ENCODE peak calls at places on chromosomes 4 and X, in five cellular contexts. X, J, N, G and V are unnamed samples.

GRCh38 chr4:48944252-48944651 is 37.7 kb upstream of the OCIAD2 start:
- DNase-seq in X (no peak), J (no peak), N (no peak), G (no peak), V (no peak)

GRCh38 chr4:48203819-48204218 is 65.8 kb downstream of the TEC start:
- DNase-seq in X (no peak), J (no peak), N (no peak), G (no peak), V (no peak)

GRCh38 chrX:151416521-151417048 is 19.6 kb downstream of the VMA21 start:
- DNase-seq in X (no peak), J (no peak), N (no peak), G (no peak), V (no peak)

GRCh38 chrX:40299028-40299479 is 201.3 kb upstream of the BCOR start:
- DNase-seq in X (no peak), J (no peak), N (no peak), G (no peak), V (no peak)

GRCh38 chrX:154516655-154517100 is 646 bp upstream of the FAM3A start:
- DNase-seq in X (no peak), J (no peak), N (no peak), G (no peak), V (no peak)

GRCh38 chrX:54357414-54358377 is at the start of gene WNK3:
- DNase-seq in X (peak; percentile 71), J (peak; percentile 92), N (no peak), G (peak; percentile 73), V (peak; percentile 26)

GRCh38 chrX:1751781-1752180 is 136.9 kb downstream of the ASMT start:
- DNase-seq in X (no peak), J (no peak), N (no peak), G (no peak), V (no peak)

GRCh38 chrX:81301877-81302276 is 100.0 kb downstream of the SH3BGRL start:
- DNase-seq in X (no peak), J (no peak), N (no peak), G (no peak), V (no peak)

GRCh38 chrX:13064599-13065143 is 20.3 kb upstream of the FAM9C start:
- DNase-seq in X (no peak), J (no peak), N (no peak), G (no peak), V (no peak)

GRCh38 chr4:98482847-98483806 is 175.3 kb downstream of the TSPAN5 start:
- DNase-seq in X (no peak), J (no peak), N (no peak), G (no peak), V (peak; percentile 57)

GRCh38 chr4:109826719-109827118 is 1.1 kb upstream of the RRH start:
- DNase-seq in X (no peak), J (no peak), N (no peak), G (no peak), V (no peak)

GRCh38 chrX:17635231-17635630 is 102.1 kb upstream of the SCML1 start:
- DNase-seq in X (no peak), J (no peak), N (no peak), G (no peak), V (no peak)

GRCh38 chrX:24494544-24495113 is 29.5 kb downstream of the PDK3 start:
- DNase-seq in X (no peak), J (no peak), N (no peak), G (no peak), V (no peak)

DNA sequence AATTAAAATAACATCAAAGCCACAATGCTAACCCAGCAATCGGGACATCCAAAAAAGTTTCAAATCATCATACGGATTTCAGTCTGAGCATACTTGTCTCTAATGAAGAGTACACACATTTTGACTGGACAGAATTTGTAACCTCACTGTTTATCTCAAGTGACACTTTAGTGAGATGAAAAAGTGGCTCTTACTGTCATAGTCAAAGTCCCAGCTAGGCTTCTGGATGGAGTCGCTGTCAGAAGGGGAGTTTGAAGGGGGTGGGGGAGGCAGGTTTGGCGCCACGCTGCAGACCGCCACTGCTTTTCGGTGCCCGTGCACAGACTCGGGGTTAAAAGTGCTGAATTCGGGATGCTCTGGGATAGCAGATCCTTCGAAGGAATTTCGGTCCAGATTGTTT is 41.0 kb upstream of the MTNR1A start:
- DNase-seq in X (no peak), J (peak; percentile 42), N (no peak), G (no peak), V (no peak)
- H3K36me3 ChIP-seq in X (peaks cover 88% of the 10 kb centered on the region), J (peaks cover 76% of the 10 kb centered on the region), N (peaks cover 42% of the 10 kb centered on the region), G (no peaks in the 10 kb centered on the region), V (no peaks in the 10 kb centered on the region)

GRCh38 chr4:88791274-88791673 is 93.6 kb upstream of the NAP1L5 start:
- DNase-seq in X (no peak), J (no peak), N (no peak), G (no peak), V (no peak)
- TF ChIP-seq CTCF in X (peak; percentile 39), J (no peak), N (no peak), G (no peak), V (peak; percentile 22)

GRCh38 chrX:72308209-72308565 is 2.5 kb upstream of the CITED1 start:
- DNase-seq in X (no peak), J (no peak), N (no peak), G (no peak), V (no peak)

GRCh38 chrX:72305286-72306084 is at the start of gene CITED1:
- DNase-seq in X (no peak), J (no peak), N (no peak), G (peak; percentile 53), V (no peak)

GRCh38 chrX:72307646-72308051 is 1.9 kb upstream of the CITED1 start:
- DNase-seq in X (no peak), J (no peak), N (no peak), G (no peak), V (no peak)

GRCh38 chrX:72306085-72306801 is 529 bp upstream of the CITED1 start:
- DNase-seq in X (no peak), J (no peak), N (no peak), G (no peak), V (no peak)

GRCh38 chrX:72306851-72307645 is 1.3 kb upstream of the CITED1 start:
- DNase-seq in X (peak; percentile 46), J (no peak), N (no peak), G (peak; percentile 85), V (peak; percentile 48)
- H3K27me3 ChIP-seq in X (peaks cover 28% of the 10 kb centered on the region), J (no peaks in the 10 kb centered on the region), N (peaks cover 25% of the 10 kb centered on the region), G (peaks cover 82% of the 10 kb centered on the region), V (peaks cover 1% of the 10 kb centered on the region)

GRCh38 chr4:73252001-73252400 is 6.6 kb downstream of the ANKRD17 start:
- DNase-seq in X (no peak), J (no peak), N (no peak), G (no peak), V (no peak)

GRCh38 chr4:73250642-73251041 is 8.0 kb downstream of the ANKRD17 start:
- DNase-seq in X (no peak), J (no peak), N (no peak), G (no peak), V (no peak)

GRCh38 chr4:73248821-73249220 is 9.8 kb downstream of the ANKRD17 start:
- DNase-seq in X (no peak), J (no peak), N (no peak), G (no peak), V (no peak)

GRCh38 chr4:73248416-73248815 is 10.2 kb downstream of the ANKRD17 start:
- DNase-seq in X (no peak), J (no peak), N (no peak), G (no peak), V (no peak)

GRCh38 chr4:73251384-73251783 is 7.2 kb downstream of the ANKRD17 start:
- DNase-seq in X (no peak), J (no peak), N (no peak), G (no peak), V (no peak)
- H3K36me3 ChIP-seq in X (no peaks in the 10 kb centered on the region), J (peaks cover 8% of the 10 kb centered on the region), N (no peaks in the 10 kb centered on the region), G (no peaks in the 10 kb centered on the region), V (no peaks in the 10 kb centered on the region)

GRCh38 chrX:124127496-124127895 is 166.0 kb downstream of the STAG2 start:
- DNase-seq in X (no peak), J (no peak), N (no peak), G (no peak), V (no peak)
- TF ChIP-seq CTCF in X (no peak), J (no peak), N (no peak), G (no peak), V (peak; percentile 43)

DNA sequence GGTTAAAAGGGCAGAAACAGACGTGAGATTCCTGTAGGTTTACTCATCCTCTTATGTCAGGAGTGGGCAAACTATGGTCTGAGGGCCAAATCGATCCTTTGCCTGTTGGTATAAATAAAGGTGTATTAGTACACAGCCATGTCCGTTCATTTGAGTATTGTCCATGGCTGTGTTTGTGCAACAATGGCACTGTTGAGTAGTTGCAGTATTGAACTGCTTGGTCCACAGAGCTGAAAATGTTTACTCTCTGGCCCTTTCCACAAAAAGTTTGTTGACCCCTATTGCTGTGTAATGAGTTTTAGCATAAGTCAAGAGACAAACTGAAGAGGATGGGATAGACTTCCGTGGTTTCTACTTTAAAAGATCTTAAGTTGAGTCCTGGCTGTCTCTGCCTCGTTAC is 59.0 kb upstream of the MID1 start:
- DNase-seq in X (no peak), J (no peak), N (no peak), G (no peak), V (no peak)
- H3K27me3 ChIP-seq in X (no peaks in the 10 kb centered on the region), J (no peaks in the 10 kb centered on the region), N (no peaks in the 10 kb centered on the region), G (no peaks in the 10 kb centered on the region), V (no peaks in the 10 kb centered on the region)

GRCh38 chr4:153620352-153620751 is 63.7 kb upstream of the TLR2 start:
- DNase-seq in X (no peak), J (no peak), N (no peak), G (no peak), V (no peak)

GRCh38 chr4:153623491-153623890 is 60.6 kb upstream of the TLR2 start:
- DNase-seq in X (no peak), J (no peak), N (no peak), G (no peak), V (no peak)

GRCh38 chr4:153622778-153623240 is 61.3 kb upstream of the TLR2 start:
- DNase-seq in X (no peak), J (no peak), N (no peak), G (no peak), V (no peak)

GRCh38 chr4:153619811-153620210 is 64.3 kb upstream of the TLR2 start:
- DNase-seq in X (no peak), J (no peak), N (no peak), G (no peak), V (no peak)

GRCh38 chr4:153622093-153622492 is 62.0 kb upstream of the TLR2 start:
- DNase-seq in X (no peak), J (no peak), N (no peak), G (no peak), V (no peak)
- H3K36me3 ChIP-seq in X (peaks cover 79% of the 10 kb centered on the region), J (peaks cover 74% of the 10 kb centered on the region), N (peaks cover 34% of the 10 kb centered on the region), G (no peaks in the 10 kb centered on the region), V (peaks cover 38% of the 10 kb centered on the region)